ENCODE peak calls at places on chromosomes 6 and 20, in four cellular contexts. P is ovary, O is tibial artery, J is breast epithelium. Y is an unnamed sample. For H3K9me3, the result is how much of the 10 kb centered on the place peaks cover.

GRCh38 chr6:21200056-21200870 is 393.3 kb upstream of the SOX4 start:
- DNase-seq in P (no peak), O (no peak), J (no peak), Y (no peak)

GRCh38 chr20:59765599-59766177 is 161.3 kb downstream of the PHACTR3 start:
- DNase-seq in P (no peak), O (no peak), J (no peak), Y (peak)

GRCh38 chr6:108622601-108623335 is 62.1 kb downstream of the FOXO3 start:
- DNase-seq in P (no peak), O (peak), J (no peak), Y (no peak)

GRCh38 chr6:37396571-37397185 is 36.3 kb upstream of the CMTR1 start:
- DNase-seq in P (no peak), O (no peak), J (no peak), Y (no peak)

GRCh38 chr6:106964954-106965353 is 9.6 kb downstream of the CD24 start:
- DNase-seq in P (no peak), O (no peak), J (no peak), Y (no peak)

GRCh38 chr6:39770476-39770875 is 21.7 kb upstream of the DAAM2 start:
- DNase-seq in P (no peak), O (no peak), J (no peak), Y (no peak)

GRCh38 chr6:147874322-147874721 is 365.8 kb downstream of the SAMD5 start:
- DNase-seq in P (no peak), O (no peak), J (no peak), Y (no peak)

GRCh38 chr6:116511424-116512131 is at the start of gene CALHM5:
- DNase-seq in P (peak), O (peak), J (no peak), Y (no peak)

GRCh38 chr6:34723203-34723602 is 26.6 kb upstream of the ILRUN start:
- DNase-seq in P (no peak), O (no peak), J (no peak), Y (no peak)

GRCh38 chr6:153125032-153125431 is 6.0 kb downstream of the RGS17 start:
- DNase-seq in P (no peak), O (no peak), J (no peak), Y (no peak)

GRCh38 chr6:106290954-106291353 is 34.6 kb downstream of the ATG5 start:
- DNase-seq in P (no peak), O (no peak), J (no peak), Y (no peak)

GRCh38 chr6:161091972-161092701 is 100.6 kb downstream of the MAP3K4 start:
- DNase-seq in P (no peak), O (no peak), J (no peak), Y (no peak)

GRCh38 chr20:38315290-38315966 is 11.5 kb downstream of the BPI start:
- DNase-seq in P (peak), O (no peak), J (no peak), Y (no peak)

GRCh38 chr6:73388433-73388799 is 6.2 kb upstream of the DDX43 start:
- DNase-seq in P (no peak), O (no peak), J (no peak), Y (no peak)

DNA sequence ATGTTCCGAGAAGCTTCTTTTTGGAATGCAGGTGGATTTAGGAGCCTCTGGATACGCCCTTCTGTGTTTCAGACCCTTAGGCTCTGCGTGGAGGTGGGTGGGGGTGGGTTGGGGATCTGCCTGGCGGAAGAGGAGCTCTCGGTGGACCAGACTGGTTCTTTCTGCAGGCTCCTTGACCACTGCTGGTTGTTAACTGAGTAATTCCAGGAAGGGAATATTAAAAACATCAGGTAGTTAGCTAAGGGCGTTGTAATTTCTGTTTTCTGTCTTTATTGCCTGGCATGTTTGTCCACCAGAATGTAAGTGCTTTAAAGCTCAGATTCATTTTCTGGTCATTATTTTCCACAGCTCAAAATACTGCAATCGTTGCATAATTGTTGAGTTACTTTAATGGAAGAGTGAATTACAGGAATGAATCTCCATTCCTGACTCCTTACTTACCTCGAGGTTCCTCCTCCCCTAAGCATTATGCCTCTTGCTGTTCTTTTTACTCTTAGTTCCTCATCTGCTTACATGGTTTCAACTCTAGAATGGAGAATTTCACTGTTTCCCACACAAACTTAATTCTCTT is 5.8 kb downstream of the CDYL start:
- DNase-seq in P (no peak), O (no peak), J (no peak), Y (no peak)
- H3K9me3 ChIP-seq in P (under half), O (under half), J (under half), Y (under half)

GRCh38 chr6:1524040-1524480 is 85.7 kb upstream of the FOXC1 start:
- DNase-seq in P (peak), O (peak), J (peak), Y (peak)
- H3K4me3 ChIP-seq in P (no peak), O (peak), J (peak), Y (peak)

DNA sequence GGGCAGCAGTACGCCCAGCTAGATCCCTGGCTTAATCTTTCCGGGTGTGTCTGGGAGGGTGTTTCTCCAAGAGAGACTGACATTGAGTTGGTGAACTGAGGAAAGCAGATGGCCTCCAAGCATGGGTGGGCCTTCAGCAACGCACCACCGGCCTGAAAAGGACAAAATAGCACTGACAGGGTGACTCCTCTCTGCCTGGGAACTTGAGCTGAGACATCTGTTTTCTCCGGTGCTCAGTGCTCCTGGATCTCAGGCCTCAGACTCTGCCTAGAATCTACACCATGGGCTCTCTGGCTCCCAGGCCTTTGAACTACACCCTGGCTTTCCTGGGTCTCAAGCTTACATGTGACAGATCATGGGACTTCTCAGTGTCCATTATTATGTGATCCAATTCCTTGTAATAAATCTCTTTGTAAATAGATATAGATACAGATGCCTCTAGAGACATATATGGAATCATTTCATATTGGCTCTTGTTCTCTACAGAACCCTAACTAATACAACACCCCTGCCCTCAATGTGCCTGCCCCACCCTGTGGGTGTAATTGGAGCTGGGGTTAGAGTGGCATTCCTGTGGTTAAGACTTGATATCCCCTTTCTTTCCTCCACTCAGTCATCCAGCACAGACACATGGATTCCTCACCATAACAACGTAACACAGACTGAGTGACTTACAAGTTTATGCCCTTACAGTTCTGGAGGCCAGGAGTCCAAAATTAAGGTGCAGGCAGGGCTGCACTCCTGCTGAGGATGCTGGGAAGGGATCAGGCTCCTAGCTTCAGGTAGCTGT is 43.0 kb downstream of the C6orf118 start:
- DNase-seq in P (no peak), O (no peak), J (no peak), Y (no peak)
- H3K9me3 ChIP-seq in P (under half), O (under half), J (under half), Y (under half)

GRCh38 chr6:51213806-51214205 is 395.1 kb downstream of the TFAP2B start:
- DNase-seq in P (no peak), O (no peak), J (no peak), Y (no peak)

GRCh38 chr6:51218181-51218580 is 399.5 kb downstream of the TFAP2B start:
- DNase-seq in P (no peak), O (no peak), J (no peak), Y (no peak)

GRCh38 chr6:51209651-51210050 is 391.0 kb downstream of the TFAP2B start:
- DNase-seq in P (no peak), O (no peak), J (no peak), Y (no peak)

GRCh38 chr6:51214442-51214841 is 395.8 kb downstream of the TFAP2B start:
- DNase-seq in P (no peak), O (no peak), J (no peak), Y (no peak)
- H3K4me3 ChIP-seq in P (no peak), O (no peak), J (no peak), Y (no peak)

DNA sequence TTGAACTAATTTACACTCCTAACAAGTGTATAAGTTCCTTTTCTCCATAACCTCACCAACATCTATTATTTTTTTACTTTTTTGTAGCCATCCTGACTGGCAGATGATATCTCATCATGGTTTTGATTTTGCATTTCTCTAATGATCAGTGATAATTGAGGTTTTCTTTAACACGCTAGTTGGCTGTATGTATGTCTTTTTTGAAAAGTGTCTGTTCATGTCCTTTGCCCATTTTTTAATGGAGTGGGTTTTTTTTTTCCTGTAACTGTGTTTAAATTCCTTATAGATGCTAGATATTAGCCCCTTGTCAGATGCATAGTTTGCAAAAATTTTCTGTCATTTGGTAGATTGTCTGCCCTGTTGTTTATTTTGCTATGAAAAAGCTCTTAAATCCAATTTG is 39.6 kb upstream of the TRIM39 start:
- DNase-seq in P (no peak), O (no peak), J (no peak), Y (no peak)
- H3K9me3 ChIP-seq in P (under half), O (under half), J (under half), Y (under half)

DNA sequence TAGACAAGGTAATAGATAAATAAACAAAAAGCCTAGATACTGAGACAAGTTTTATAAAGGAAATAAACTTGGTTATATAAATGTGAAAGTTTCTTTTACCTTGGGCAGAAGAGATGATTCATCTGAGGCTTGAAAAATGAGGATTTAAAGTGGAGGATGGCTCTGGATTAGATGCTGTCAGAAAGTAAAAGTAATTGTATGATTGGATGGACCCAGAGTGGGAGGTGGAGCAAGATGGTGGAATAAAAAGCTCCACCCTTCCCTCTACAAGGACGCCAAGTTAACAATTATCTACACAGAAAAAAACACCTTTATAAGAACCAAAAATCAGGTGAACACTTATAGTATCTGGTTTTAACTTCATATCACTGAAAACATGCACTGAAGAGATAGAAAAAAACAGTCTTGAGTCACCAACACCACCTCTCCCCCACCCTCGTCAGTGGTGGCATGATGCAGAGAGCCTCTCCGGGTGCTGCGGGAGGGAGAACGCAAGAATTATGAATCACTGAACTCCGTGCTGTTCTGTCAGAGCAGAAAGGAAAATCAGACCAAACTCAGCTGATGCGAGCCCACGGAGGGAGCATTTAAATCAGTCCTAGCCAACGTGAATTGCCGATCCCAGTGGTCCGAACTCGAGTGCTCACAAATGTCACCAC is 84.7 kb upstream of the GJE1 start:
- DNase-seq in P (no peak), O (no peak), J (no peak), Y (no peak)
- H3K4me3 ChIP-seq in P (no peak), O (no peak), J (no peak), Y (no peak)